ENCODE peak calls at places on chromosomes 16 and 17, in four cellular contexts. U is H1, P is GM12878, W is K562. B is an unnamed sample.

GRCh38 chr16:53946745-53947386 is 242.9 kb downstream of the FTO start:
- DNase-seq in U (no peak), P (no peak), W (no peak), B (no peak)

GRCh38 chr17:74466111-74466784 is at the start of gene CD300A:
- DNase-seq in U (peak), P (no peak), W (no peak), B (no peak)

GRCh38 chr16:30710971-30711370 is 12.0 kb downstream of the SRCAP start:
- DNase-seq in U (no peak), P (no peak), W (no peak), B (no peak)

GRCh38 chr17:51083976-51084375 is 36.7 kb downstream of the SPAG9 start:
- DNase-seq in U (no peak), P (no peak), W (no peak), B (no peak)

GRCh38 chr17:13765701-13766100 is 164.0 kb upstream of the HS3ST3A1 start:
- DNase-seq in U (no peak), P (no peak), W (no peak), B (no peak)

GRCh38 chr16:85650864-85651811 is 37.6 kb downstream of the GINS2 start:
- DNase-seq in U (no peak), P (no peak), W (no peak), B (no peak)

GRCh38 chr16:72091217-72091616 is 2.2 kb downstream of the TXNL4B start:
- DNase-seq in U (no peak), P (no peak), W (no peak), B (no peak)

GRCh38 chr16:27706803-27707685 is 157.1 kb downstream of the KATNIP start:
- DNase-seq in U (no peak), P (no peak), W (no peak), B (no peak)

GRCh38 chr17:36510636-36511035 is 24.0 kb downstream of the MYO19 start:
- DNase-seq in U (no peak), P (no peak), W (no peak), B (no peak)

GRCh38 chr16:11105038-11105903 is 150.7 kb downstream of the SOCS1 start:
- DNase-seq in U (no peak), P (peak), W (peak), B (no peak)

GRCh38 chr16:19172098-19172780 is 4.2 kb downstream of the SYT17 start:
- DNase-seq in U (no peak), P (no peak), W (no peak), B (no peak)

GRCh38 chr16:52446076-52446475 is 100.9 kb downstream of the TOX3 start:
- DNase-seq in U (no peak), P (no peak), W (no peak), B (no peak)

GRCh38 chr16:47492428-47493357 is 31.6 kb downstream of the PHKB start:
- DNase-seq in U (no peak), P (peak), W (peak), B (no peak)

GRCh38 chr16:12319464-12320030 is 343.0 kb downstream of the SNX29 start:
- DNase-seq in U (no peak), P (no peak), W (no peak), B (no peak)

GRCh38 chr16:2838928-2839327 is 8.8 kb downstream of the ZG16B start:
- DNase-seq in U (peak), P (no peak), W (peak), B (no peak)

GRCh38 chr17:64084086-64084939 is 45.6 kb downstream of the ERN1 start:
- DNase-seq in U (no peak), P (no peak), W (peak), B (no peak)

GRCh38 chr16:57536306-57537193 is at the start of gene CCDC102A:
- DNase-seq in U (peak), P (no peak), W (peak), B (no peak)

GRCh38 chr17:35849469-35850348 is 19.0 kb downstream of the HEATR9 start:
- DNase-seq in U (peak), P (peak), W (peak), B (peak)

GRCh38 chr17:17494499-17495447 is 1.4 kb downstream of the RASD1 start:
- DNase-seq in U (peak), P (no peak), W (no peak), B (no peak)

GRCh38 chr16:2595376-2596200 is 57.8 kb downstream of the PDPK1 start:
- DNase-seq in U (no peak), P (no peak), W (no peak), B (no peak)

GRCh38 chr17:59331929-59332889 is 754 bp downstream of the YPEL2 start:
- DNase-seq in U (peak), P (no peak), W (peak), B (no peak)

GRCh38 chr16:1786242-1787055 is 3.7 kb downstream of the NUBP2 start:
- DNase-seq in U (peak), P (no peak), W (no peak), B (no peak)

GRCh38 chr17:10278218-10278617 is 79.8 kb upstream of the GAS7 start:
- DNase-seq in U (no peak), P (no peak), W (no peak), B (no peak)

GRCh38 chr16:3536851-3537250 is 36.0 kb downstream of the CLUAP1 start:
- DNase-seq in U (no peak), P (no peak), W (no peak), B (no peak)

GRCh38 chr17:66283971-66284370 is 18.4 kb upstream of the PRKCA start:
- DNase-seq in U (peak), P (no peak), W (no peak), B (no peak)

GRCh38 chr17:4354862-4355514 is 11.5 kb downstream of the UBE2G1 start:
- DNase-seq in U (no peak), P (no peak), W (no peak), B (peak)

GRCh38 chr17:2688351-2689342 is 22.9 kb downstream of the CLUH start:
- DNase-seq in U (peak), P (no peak), W (no peak), B (no peak)

GRCh38 chr16:68086336-68086821 is 1.2 kb downstream of the NFATC3 start:
- DNase-seq in U (no peak), P (no peak), W (no peak), B (no peak)

GRCh38 chr16:67555795-67556212 is 6.5 kb upstream of the CTCF start:
- DNase-seq in U (no peak), P (no peak), W (no peak), B (peak)

GRCh38 chr16:22739077-22739476 is 74.9 kb upstream of the HS3ST2 start:
- DNase-seq in U (no peak), P (no peak), W (no peak), B (no peak)

GRCh38 chr16:78098544-78099371 is 696 bp upstream of the WWOX start:
- DNase-seq in U (no peak), P (no peak), W (no peak), B (no peak)

GRCh38 chr16:59053911-59054310 is 319.8 kb upstream of the GOT2 start:
- DNase-seq in U (no peak), P (no peak), W (no peak), B (no peak)

GRCh38 chr16:70778901-70779309 is 22.1 kb downstream of the VAC14 start:
- DNase-seq in U (peak), P (no peak), W (no peak), B (peak)
- TF ChIP-seq EGR1 in U (no peak), P (no peak), W (no peak), B (no peak)

GRCh38 chr17:78010759-78011158 is 52.3 kb downstream of the TNRC6C start:
- DNase-seq in U (no peak), P (no peak), W (no peak), B (no peak)
- TF ChIP-seq SRF in U (no peak), P (no peak), W (no peak), B (no peak)

GRCh38 chr17:5430413-5430999 is 8.4 kb downstream of the C1QBP start:
- DNase-seq in U (no peak), P (no peak), W (no peak), B (no peak)
- H2AFZ ChIP-seq in U (no peak), P (no peak), W (no peak), B (no peak)

DNA sequence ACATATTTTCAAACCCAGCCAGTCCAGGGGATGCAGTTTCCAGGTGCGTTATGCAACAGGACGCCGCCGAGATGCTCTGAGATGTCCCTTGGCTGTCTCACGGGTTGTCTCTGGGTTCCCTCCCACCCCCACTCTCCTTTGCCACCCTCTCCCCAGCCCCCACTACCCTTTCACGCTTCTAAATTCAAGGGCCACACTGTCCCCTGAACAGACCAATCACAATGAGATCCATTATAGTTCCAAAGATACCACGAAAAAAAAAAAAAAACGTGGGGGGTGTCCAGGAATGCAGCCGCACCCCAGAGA is 86.7 kb upstream of the CBX4 start:
- DNase-seq in U (no peak), P (no peak), W (no peak), B (no peak)
- TF ChIP-seq EGR1 in U (no peak), P (no peak), W (no peak), B (no peak)

GRCh38 chr17:27283057-27283456 is 10.9 kb upstream of the WSB1 start:
- DNase-seq in U (no peak), P (no peak), W (no peak), B (no peak)
- TF ChIP-seq SRF in U (no peak), P (no peak), W (no peak), B (no peak)

DNA sequence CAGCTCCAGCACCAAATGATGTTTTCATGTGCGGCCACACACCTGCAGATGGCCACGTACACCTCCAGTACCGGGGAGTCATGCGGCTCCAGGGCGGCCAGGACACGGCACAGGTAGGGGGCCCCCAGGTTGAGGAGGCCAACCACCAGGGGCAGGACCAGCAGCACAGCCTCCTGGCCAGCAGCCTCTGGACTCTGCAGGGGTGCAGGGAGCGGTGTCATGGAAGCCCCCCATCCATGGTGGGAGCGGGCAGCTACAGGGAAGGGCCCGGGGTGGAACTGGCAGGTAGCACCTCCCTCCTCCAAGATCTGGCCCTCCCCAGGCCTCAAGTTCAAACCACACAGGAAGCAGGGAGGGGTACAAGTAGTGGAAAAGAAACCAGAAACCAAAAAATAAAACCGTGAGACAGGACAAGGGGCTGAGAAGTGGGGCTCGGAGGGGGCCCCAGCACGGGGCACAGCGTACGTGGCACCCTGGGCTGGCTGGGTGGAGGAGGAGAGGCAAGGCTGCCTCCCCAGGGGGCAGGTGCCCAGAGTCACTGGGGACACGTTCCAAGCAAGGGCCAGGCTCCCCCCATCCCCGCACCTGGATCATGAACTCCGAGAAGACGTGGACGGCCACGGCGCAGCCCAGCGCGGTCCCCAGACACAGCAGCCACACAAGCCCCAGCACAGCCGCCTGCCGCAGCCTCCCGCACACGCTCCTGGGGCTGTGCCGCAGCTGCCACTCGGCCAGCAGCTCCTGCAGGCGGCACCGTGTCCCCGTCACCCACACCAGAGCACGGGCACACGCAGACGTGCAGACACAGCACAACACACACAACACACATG is 7.4 kb downstream of the TMC6 start:
- DNase-seq in U (no peak), P (no peak), W (peak), B (no peak)
- H2AFZ ChIP-seq in U (no peak), P (peak), W (no peak), B (no peak)

GRCh38 chr16:69542974-69543373 is 22.8 kb upstream of the NFAT5 start:
- DNase-seq in U (no peak), P (no peak), W (no peak), B (no peak)
- TF ChIP-seq EGR1 in U (no peak), P (no peak), W (no peak), B (no peak)